ENCODE peak calls at places on chromosomes 16 and 17, in seven cellular contexts. H, S, E, X, Z, G and I are unnamed samples.

GRCh38 chr16:85449195-85449884 is 163.8 kb upstream of the GSE1 start:
- DNase-seq in H (no peak), S (no peak), E (no peak), X (no peak), Z (no peak), G (no peak), I (no peak)

GRCh38 chr17:63919311-63919723 is 678 bp upstream of the GH1 start:
- DNase-seq in H (peak; percentile 70), S (no peak), E (peak; percentile 75), X (peak; percentile 72), Z (peak; percentile 69), G (peak; percentile 76), I (peak; percentile 55)

GRCh38 chr16:58756650-58757332 is 22.7 kb upstream of the GOT2 start:
- DNase-seq in H (no peak), S (no peak), E (no peak), X (no peak), Z (no peak), G (no peak), I (no peak)

GRCh38 chr17:27529230-27529796 is 73.1 kb downstream of the KSR1 start:
- DNase-seq in H (peak; percentile 58), S (no peak), E (peak; percentile 58), X (no peak), Z (no peak), G (peak; percentile 34), I (no peak)

GRCh38 chr17:41631890-41632269 is 7.5 kb upstream of the KRT17 start:
- DNase-seq in H (no peak), S (no peak), E (no peak), X (no peak), Z (no peak), G (no peak), I (no peak)

GRCh38 chr16:77212736-77213541 is 13.7 kb downstream of the SYCE1L start:
- DNase-seq in H (peak; percentile 56), S (no peak), E (peak; percentile 78), X (peak; percentile 69), Z (peak; percentile 57), G (peak; percentile 27), I (peak; percentile 89)

GRCh38 chr17:75404223-75404738 is 1.2 kb downstream of the GRB2 start:
- DNase-seq in H (peak; percentile 53), S (no peak), E (peak; percentile 83), X (peak; percentile 56), Z (peak; percentile 19), G (peak; percentile 85), I (peak; percentile 74)

GRCh38 chr17:1834378-1835149 is 4.8 kb downstream of the RPA1 start:
- DNase-seq in H (no peak), S (no peak), E (no peak), X (no peak), Z (no peak), G (no peak), I (no peak)

GRCh38 chr16:88407042-88407420 is 24.3 kb downstream of the ZNF469 start:
- DNase-seq in H (no peak), S (no peak), E (no peak), X (no peak), Z (no peak), G (no peak), I (no peak)

GRCh38 chr17:67546578-67547527 is 169.8 kb downstream of the PITPNC1 start:
- DNase-seq in H (no peak), S (no peak), E (peak; percentile 78), X (no peak), Z (no peak), G (peak; percentile 47), I (no peak)

GRCh38 chr16:50469744-50470301 is 78.4 kb upstream of the NKD1 start:
- DNase-seq in H (no peak), S (no peak), E (no peak), X (peak; percentile 63), Z (no peak), G (no peak), I (peak; percentile 41)

GRCh38 chr16:677306-678190 is 2.1 kb downstream of the RHBDL1 start:
- DNase-seq in H (no peak), S (no peak), E (no peak), X (no peak), Z (no peak), G (no peak), I (no peak)

GRCh38 chr16:89860747-89861304 is 12.6 kb upstream of the TCF25 start:
- DNase-seq in H (peak; percentile 63), S (no peak), E (no peak), X (peak; percentile 70), Z (peak; percentile 66), G (peak; percentile 59), I (peak; percentile 75)

GRCh38 chr17:42537156-42537805 is 1.2 kb downstream of the NAGLU start:
- DNase-seq in H (no peak), S (no peak), E (no peak), X (no peak), Z (no peak), G (no peak), I (no peak)

GRCh38 chr17:71224824-71225575 is 895.8 kb upstream of the SOX9 start:
- DNase-seq in H (no peak), S (no peak), E (no peak), X (no peak), Z (no peak), G (no peak), I (no peak)

GRCh38 chr17:8231701-8232100 is 16.2 kb downstream of the CTC1 start:
- DNase-seq in H (no peak), S (no peak), E (no peak), X (no peak), Z (no peak), G (no peak), I (no peak)

GRCh38 chr17:43915561-43915960 is 8.2 kb upstream of the MPP2 start:
- DNase-seq in H (no peak), S (no peak), E (no peak), X (no peak), Z (no peak), G (peak; percentile 38), I (no peak)

GRCh38 chr17:75521951-75522727 is 3.4 kb upstream of the LLGL2 start:
- DNase-seq in H (no peak), S (no peak), E (no peak), X (no peak), Z (no peak), G (peak; percentile 22), I (no peak)

GRCh38 chr17:37089998-37090397 is 141.2 kb downstream of the AATF start:
- DNase-seq in H (no peak), S (no peak), E (no peak), X (no peak), Z (peak; percentile 7), G (no peak), I (no peak)

GRCh38 chr16:4591191-4591590 is 23.5 kb downstream of the UBALD1 start:
- DNase-seq in H (no peak), S (no peak), E (no peak), X (no peak), Z (no peak), G (no peak), I (no peak)

GRCh38 chr16:66426112-66427035 is 721 bp upstream of the BEAN1 start:
- DNase-seq in H (no peak), S (no peak), E (peak; percentile 58), X (no peak), Z (no peak), G (no peak), I (no peak)

GRCh38 chr17:73599599-73599998 is 44.6 kb downstream of the SDK2 start:
- DNase-seq in H (no peak), S (no peak), E (no peak), X (no peak), Z (no peak), G (no peak), I (no peak)

GRCh38 chr17:73604476-73604875 is 39.8 kb downstream of the SDK2 start:
- DNase-seq in H (no peak), S (no peak), E (no peak), X (no peak), Z (no peak), G (no peak), I (no peak)

GRCh38 chr17:73598131-73598680 is 46.0 kb downstream of the SDK2 start:
- DNase-seq in H (no peak), S (no peak), E (no peak), X (no peak), Z (no peak), G (no peak), I (no peak)

GRCh38 chr17:73604046-73604445 is 40.2 kb downstream of the SDK2 start:
- DNase-seq in H (no peak), S (no peak), E (no peak), X (no peak), Z (no peak), G (no peak), I (no peak)

GRCh38 chr17:73600103-73600871 is 44.0 kb downstream of the SDK2 start:
- DNase-seq in H (no peak), S (no peak), E (no peak), X (no peak), Z (no peak), G (no peak), I (no peak)
- TF ChIP-seq CTCF in H (no peak), S (no peak), E (no peak), X (no peak), Z (no peak), G (no peak), I (no peak)

GRCh38 chr16:2879854-2880508 is 3.0 kb upstream of the FLYWCH2 start:
- DNase-seq in H (no peak), S (no peak), E (no peak), X (no peak), Z (no peak), G (no peak), I (no peak)

GRCh38 chr16:2884041-2884451 is 1.0 kb downstream of the FLYWCH2 start:
- DNase-seq in H (no peak), S (no peak), E (no peak), X (no peak), Z (no peak), G (peak; percentile 25), I (no peak)

GRCh38 chr16:2882460-2883026 is 472 bp upstream of the FLYWCH2 start:
- DNase-seq in H (peak; percentile 97), S (peak; percentile 98), E (peak; percentile 100), X (peak; percentile 88), Z (peak; percentile 94), G (peak; percentile 99), I (peak; percentile 94)

GRCh38 chr16:2883027-2883846 is at the start of gene FLYWCH2:
- DNase-seq in H (peak; percentile 98), S (peak; percentile 88), E (peak; percentile 99), X (peak; percentile 100), Z (peak; percentile 100), G (peak; percentile 97), I (peak; percentile 100)
- TF ChIP-seq CTCF in H (no peak), S (no peak), E (peak; percentile 13), X (peak; percentile 32), Z (no peak), G (no peak), I (peak; percentile 47)

DNA sequence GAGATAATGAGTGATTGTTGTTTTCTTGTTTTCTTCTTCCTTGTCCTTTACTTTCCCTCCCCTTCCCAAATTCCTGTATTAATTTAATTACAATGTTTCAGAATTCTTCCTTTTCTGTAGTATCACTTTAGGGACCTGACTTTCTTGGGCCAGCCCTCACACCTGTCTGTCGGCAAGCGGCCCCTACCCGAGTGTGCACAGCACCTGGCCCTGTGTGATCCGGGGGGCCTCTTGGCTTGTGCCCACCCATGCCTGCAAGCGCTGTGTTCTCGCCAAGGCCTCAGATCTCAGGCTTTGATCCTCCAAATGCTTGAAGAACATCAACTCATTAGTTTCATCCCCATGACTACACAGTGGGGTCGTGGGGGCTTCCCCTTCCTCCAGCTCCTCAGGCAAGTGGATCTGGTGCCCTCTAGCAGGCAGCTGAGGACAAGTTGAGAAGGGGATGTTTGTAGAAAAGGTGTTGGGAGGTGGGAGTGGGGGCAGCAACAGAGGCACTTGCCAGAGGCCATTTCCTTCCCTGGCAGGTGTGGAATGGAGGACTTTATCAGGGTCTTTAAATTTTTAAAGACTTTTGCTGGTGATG is 15.7 kb upstream of the CDH3 start:
- DNase-seq in H (no peak), S (no peak), E (no peak), X (no peak), Z (no peak), G (no peak), I (no peak)
- TF ChIP-seq CTCF in H (no peak), S (no peak), E (no peak), X (no peak), Z (no peak), G (no peak), I (no peak)

GRCh38 chr16:47787695-47788094 is 326.6 kb downstream of the PHKB start:
- DNase-seq in H (no peak), S (no peak), E (no peak), X (peak; percentile 39), Z (no peak), G (peak; percentile 31), I (no peak)
- TF ChIP-seq CTCF in H (no peak), S (no peak), E (no peak), X (no peak), Z (no peak), G (no peak), I (no peak)